ENCODE peak calls at places on chromosomes 5 and 9, in six cellular contexts. R, D, B, Q, P and F are unnamed samples.

GRCh38 chr5:93311825-93312224 is 269.2 kb downstream of the NR2F1-AS1 start:
- DNase-seq in R (no peak), D (no peak), B (no peak), Q (no peak), P (no peak), F (no peak)

GRCh38 chr5:128693779-128694178 is 155.7 kb upstream of the FBN2 start:
- DNase-seq in R (no peak), D (no peak), B (no peak), Q (no peak), P (no peak), F (no peak)

GRCh38 chr9:125521462-125522327 is 185.3 kb downstream of the MAPKAP1 start:
- DNase-seq in R (no peak), D (no peak), B (no peak), Q (peak; percentile 34), P (no peak), F (no peak)

GRCh38 chr5:172096184-172096941 is 89.9 kb upstream of the FBXW11 start:
- DNase-seq in R (no peak), D (no peak), B (no peak), Q (no peak), P (no peak), F (no peak)

GRCh38 chr5:21452429-21452828 is 1400.7 kb downstream of the CDH12 start:
- DNase-seq in R (no peak), D (no peak), B (no peak), Q (no peak), P (no peak), F (no peak)

GRCh38 chr9:134951461-134951860 is 33.7 kb upstream of the FCN1 start:
- DNase-seq in R (no peak), D (no peak), B (no peak), Q (no peak), P (no peak), F (no peak)

GRCh38 chr9:109717342-109717741 is 62.7 kb upstream of the PALM2AKAP2 start:
- DNase-seq in R (no peak), D (no peak), B (no peak), Q (no peak), P (no peak), F (no peak)

GRCh38 chr5:39013938-39014337 is 60.3 kb downstream of the RICTOR start:
- DNase-seq in R (no peak), D (no peak), B (no peak), Q (no peak), P (no peak), F (no peak)

GRCh38 chr5:58710871-58711270 is 128.0 kb downstream of the RAB3C start:
- DNase-seq in R (no peak), D (no peak), B (no peak), Q (no peak), P (no peak), F (no peak)

GRCh38 chr5:138463335-138464017 is 1.8 kb upstream of the EGR1 start:
- DNase-seq in R (no peak), D (peak; percentile 30), B (peak; percentile 56), Q (peak; percentile 41), P (no peak), F (peak; percentile 66)

GRCh38 chr9:6641961-6642360 is 3.6 kb downstream of the GLDC start:
- DNase-seq in R (no peak), D (no peak), B (no peak), Q (no peak), P (no peak), F (no peak)

GRCh38 chr9:114718801-114719221 is 36.8 kb upstream of the TEX48 start:
- DNase-seq in R (peak; percentile 59), D (no peak), B (no peak), Q (peak; percentile 22), P (no peak), F (no peak)

GRCh38 chr5:139215176-139215975 is 17.2 kb upstream of the SIL1 start:
- DNase-seq in R (no peak), D (no peak), B (no peak), Q (no peak), P (no peak), F (no peak)

GRCh38 chr5:137516251-137516797 is 17.2 kb upstream of the SPOCK1 start:
- DNase-seq in R (no peak), D (no peak), B (no peak), Q (no peak), P (no peak), F (no peak)

GRCh38 chr9:84323777-84324317 is 16.7 kb downstream of the SLC28A3 start:
- DNase-seq in R (no peak), D (no peak), B (no peak), Q (no peak), P (no peak), F (no peak)

GRCh38 chr5:40383719-40384651 is 295.7 kb upstream of the PTGER4 start:
- DNase-seq in R (no peak), D (no peak), B (no peak), Q (peak; percentile 23), P (no peak), F (no peak)

GRCh38 chr9:99906403-99907207 is at the start of gene STX17:
- DNase-seq in R (peak; percentile 79), D (peak; percentile 97), B (peak; percentile 98), Q (peak; percentile 75), P (peak; percentile 25), F (peak; percentile 89)

GRCh38 chr5:143019614-143020515 is 249.7 kb downstream of the ARHGAP26 start:
- DNase-seq in R (no peak), D (no peak), B (no peak), Q (no peak), P (no peak), F (no peak)

GRCh38 chr9:125538092-125538473 is 168.9 kb downstream of the MAPKAP1 start:
- DNase-seq in R (peak; percentile 74), D (no peak), B (no peak), Q (peak; percentile 72), P (no peak), F (no peak)

GRCh38 chr9:101477736-101478135 is 42.2 kb upstream of the ALDOB start:
- DNase-seq in R (no peak), D (no peak), B (no peak), Q (no peak), P (no peak), F (no peak)

GRCh38 chr9:14014209-14014608 is 299.7 kb downstream of the NFIB start:
- DNase-seq in R (no peak), D (no peak), B (no peak), Q (no peak), P (no peak), F (no peak)

GRCh38 chr5:132504746-132505145 is 14.2 kb upstream of the IRF1 start:
- DNase-seq in R (peak; percentile 22), D (no peak), B (no peak), Q (no peak), P (no peak), F (no peak)

GRCh38 chr5:159873680-159874079 is 42.6 kb upstream of the ADRA1B start:
- DNase-seq in R (no peak), D (no peak), B (no peak), Q (peak; percentile 35), P (no peak), F (no peak)

GRCh38 chr9:109780453-109781033 is 545 bp downstream of the PALM2AKAP2 start:
- DNase-seq in R (no peak), D (no peak), B (no peak), Q (no peak), P (no peak), F (no peak)

GRCh38 chr5:181114844-181115778 is 15.9 kb downstream of the OR2V1 start:
- DNase-seq in R (no peak), D (no peak), B (no peak), Q (peak; percentile 73), P (no peak), F (no peak)

DNA sequence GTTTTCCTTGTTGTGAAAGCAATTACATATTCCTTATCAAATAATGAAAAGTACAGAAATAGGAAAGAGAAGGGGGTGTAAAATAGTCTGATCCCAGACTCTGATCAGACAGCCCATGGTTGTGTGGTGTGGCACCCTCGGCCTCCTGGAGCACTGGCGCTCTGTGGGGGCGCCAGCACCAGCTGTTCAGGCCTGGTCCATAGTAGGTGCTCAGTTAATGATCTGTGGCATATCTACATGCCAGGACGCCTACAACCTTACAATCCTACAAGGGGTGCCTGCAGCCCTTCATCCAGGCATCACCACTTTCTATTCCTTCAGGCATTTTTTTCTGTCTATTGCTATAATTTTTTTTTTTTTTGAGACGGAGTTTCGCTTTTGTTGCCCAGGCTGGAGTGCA is 16.6 kb downstream of the MIGA2 start:
- DNase-seq in R (no peak), D (no peak), B (no peak), Q (no peak), P (no peak), F (no peak)
- TF ChIP-seq EP300 in R (no peak), D (no peak), B (no peak), Q (no peak), P (no peak), F (no peak)

GRCh38 chr5:105739732-105740131 is 1931.0 kb downstream of the EFNA5 start:
- DNase-seq in R (no peak), D (no peak), B (no peak), Q (no peak), P (no peak), F (no peak)

GRCh38 chr5:105740242-105740641 is 1930.5 kb downstream of the EFNA5 start:
- DNase-seq in R (no peak), D (no peak), B (no peak), Q (no peak), P (no peak), F (no peak)

DNA sequence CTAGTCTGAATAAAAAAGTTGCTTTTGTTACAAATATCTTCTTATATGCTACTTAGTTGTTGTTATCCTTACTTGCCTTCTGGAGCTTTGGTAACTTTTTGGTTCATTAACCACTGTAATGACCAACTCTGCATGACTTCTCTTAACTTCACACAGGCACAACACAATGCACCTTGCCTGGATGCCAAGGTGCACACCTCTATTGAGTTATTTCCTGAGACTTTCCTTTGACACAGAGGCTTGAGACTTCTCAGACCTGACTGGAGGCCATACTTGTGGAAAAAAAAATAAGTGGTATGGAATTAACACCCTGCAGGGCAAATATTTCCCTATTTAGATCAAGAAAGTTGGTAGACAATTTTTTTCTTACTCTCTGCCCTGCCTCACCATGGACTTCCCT is 1925.6 kb downstream of the EFNA5 start:
- DNase-seq in R (no peak), D (no peak), B (no peak), Q (no peak), P (no peak), F (no peak)
- TF ChIP-seq EP300 in R (no peak), D (no peak), B (no peak), Q (no peak), P (no peak), F (no peak)

GRCh38 chr9:32571969-32572899 is 725 bp downstream of the NDUFB6 start:
- DNase-seq in R (peak; percentile 62), D (peak; percentile 60), B (peak; percentile 79), Q (peak; percentile 79), P (no peak), F (peak; percentile 57)

GRCh38 chr9:32570262-32570661 is 2.7 kb downstream of the NDUFB6 start:
- DNase-seq in R (no peak), D (no peak), B (no peak), Q (no peak), P (no peak), F (no peak)

GRCh38 chr9:32578976-32579375 is 6.0 kb upstream of the NDUFB6 start:
- DNase-seq in R (no peak), D (no peak), B (no peak), Q (no peak), P (no peak), F (no peak)

GRCh38 chr9:32577316-32577715 is 4.4 kb upstream of the NDUFB6 start:
- DNase-seq in R (no peak), D (no peak), B (no peak), Q (no peak), P (no peak), F (no peak)

GRCh38 chr9:32572900-32573523 is at the start of gene NDUFB6:
- DNase-seq in R (peak; percentile 95), D (peak; percentile 74), B (peak; percentile 90), Q (peak; percentile 95), P (no peak), F (peak; percentile 88)
- TF ChIP-seq EP300 in R (no peak), D (peak; percentile 46), B (no peak), Q (no peak), P (peak; percentile 37), F (peak; percentile 27)

GRCh38 chr5:3182477-3182876 is 413.2 kb upstream of the IRX1 start:
- DNase-seq in R (no peak), D (no peak), B (no peak), Q (no peak), P (no peak), F (no peak)
- TF ChIP-seq EP300 in R (no peak), D (no peak), B (no peak), Q (no peak), P (no peak), F (no peak)